ENCODE peak calls at places on chromosomes 13 and 19, in five cellular contexts. N is heart right ventricle, O is neural progenitor cell, R is cardiac muscle cell, W is PC-9. H is an unnamed sample.

GRCh38 chr19:48325265-48325910 is at the start of gene EMP3:
- DNase-seq in W (peak; percentile 76), R (peak; percentile 88), N (peak; percentile 81), O (peak; percentile 86), H (peak; percentile 47)

GRCh38 chr13:33279414-33279813 is 6.1 kb downstream of the STARD13 start:
- DNase-seq in R (no peak), N (no peak), W (no peak), O (no peak), H (peak; percentile 54)

GRCh38 chr19:46373573-46374359 is 26.9 kb downstream of the PPP5C start:
- DNase-seq in W (peak; percentile 99), O (peak; percentile 70), N (peak; percentile 84), R (no peak), H (peak; percentile 99)

GRCh38 chr13:25678398-25678797 is 306.6 kb downstream of the ATP8A2 start:
- DNase-seq in N (no peak), O (no peak), W (no peak), R (no peak), H (peak; percentile 34)

GRCh38 chr19:47373246-47374240 is 24.4 kb downstream of the DHX34 start:
- DNase-seq in O (no peak), R (no peak), N (no peak), W (no peak), H (no peak)

GRCh38 chr13:112861876-112862615 is 107.0 kb upstream of the MCF2L start:
- DNase-seq in R (no peak), W (no peak), O (no peak), N (no peak), H (no peak)

GRCh38 chr19:30009013-30009412 is 67.0 kb downstream of the URI1 start:
- DNase-seq in N (no peak), R (no peak), W (no peak), O (no peak), H (no peak)

GRCh38 chr19:2623743-2624142 is 78.8 kb downstream of the GNG7 start:
- DNase-seq in O (no peak), N (no peak), W (no peak), R (no peak), H (no peak)

GRCh38 chr13:39201075-39201630 is 162.9 kb downstream of the NHLRC3 start:
- DNase-seq in W (no peak), O (no peak), R (peak; percentile 18), N (peak; percentile 30), H (no peak)

GRCh38 chr19:18832331-18833140 is 777 bp downstream of the UPF1 start:
- DNase-seq in R (peak; percentile 45), N (no peak), O (peak; percentile 65), W (peak; percentile 29), H (no peak)

GRCh38 chr13:30473675-30474074 is 7.9 kb upstream of the HMGB1 start:
- DNase-seq in O (no peak), R (no peak), N (no peak), W (no peak), H (no peak)

GRCh38 chr13:59776924-59777690 is 386.6 kb downstream of the DIAPH3 start:
- DNase-seq in O (no peak), R (no peak), W (no peak), N (no peak), H (no peak)

DNA sequence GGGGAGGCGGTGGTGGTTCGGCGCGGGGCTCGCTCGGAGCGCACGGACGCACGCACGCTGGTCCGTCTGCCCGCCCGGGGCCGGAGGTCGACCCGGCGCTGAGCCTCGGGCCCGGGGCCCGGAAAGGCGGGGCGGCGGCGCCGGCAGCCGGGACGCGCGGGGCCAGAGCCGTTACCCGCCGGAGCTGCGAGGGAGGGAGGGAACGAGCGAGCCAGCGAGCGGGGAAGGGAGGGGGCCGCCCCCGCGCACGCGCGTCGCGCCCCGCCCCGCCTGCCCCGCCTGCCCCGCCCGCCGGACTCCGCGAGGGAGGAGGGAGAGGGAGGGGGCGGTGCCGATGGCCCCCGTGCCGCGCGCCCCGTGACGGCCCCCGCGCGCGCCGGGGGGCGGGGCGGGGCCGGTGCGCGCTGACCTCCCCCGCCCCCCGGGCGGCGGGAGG is 15.0 kb downstream of the CIC start:
- DNase-seq in O (peak; percentile 88), R (peak; percentile 85), N (peak; percentile 86), W (peak; percentile 84), H (peak; percentile 77)
- H3K4me1 ChIP-seq in O (peaks cover 42% of the 10 kb centered on the region), R (peaks cover 35% of the 10 kb centered on the region), N (peaks cover 62% of the 10 kb centered on the region), W (peaks cover 42% of the 10 kb centered on the region), H (peaks cover 42% of the 10 kb centered on the region)

GRCh38 chr13:46553521-46553885 is 533 bp downstream of the LRCH1 start:
- DNase-seq in O (peak; percentile 19), W (no peak), R (peak; percentile 34), N (no peak), H (peak; percentile 36)

GRCh38 chr13:46554971-46555370 is 2.0 kb downstream of the LRCH1 start:
- DNase-seq in W (no peak), O (no peak), N (no peak), R (no peak), H (no peak)

GRCh38 chr13:46552888-46553520 is at the start of gene LRCH1:
- DNase-seq in R (peak; percentile 94), N (peak; percentile 92), W (peak; percentile 79), O (peak; percentile 91), H (peak; percentile 90)

GRCh38 chr13:46555722-46556121 is 2.8 kb downstream of the LRCH1 start:
- DNase-seq in R (no peak), N (no peak), W (no peak), O (no peak), H (no peak)

DNA sequence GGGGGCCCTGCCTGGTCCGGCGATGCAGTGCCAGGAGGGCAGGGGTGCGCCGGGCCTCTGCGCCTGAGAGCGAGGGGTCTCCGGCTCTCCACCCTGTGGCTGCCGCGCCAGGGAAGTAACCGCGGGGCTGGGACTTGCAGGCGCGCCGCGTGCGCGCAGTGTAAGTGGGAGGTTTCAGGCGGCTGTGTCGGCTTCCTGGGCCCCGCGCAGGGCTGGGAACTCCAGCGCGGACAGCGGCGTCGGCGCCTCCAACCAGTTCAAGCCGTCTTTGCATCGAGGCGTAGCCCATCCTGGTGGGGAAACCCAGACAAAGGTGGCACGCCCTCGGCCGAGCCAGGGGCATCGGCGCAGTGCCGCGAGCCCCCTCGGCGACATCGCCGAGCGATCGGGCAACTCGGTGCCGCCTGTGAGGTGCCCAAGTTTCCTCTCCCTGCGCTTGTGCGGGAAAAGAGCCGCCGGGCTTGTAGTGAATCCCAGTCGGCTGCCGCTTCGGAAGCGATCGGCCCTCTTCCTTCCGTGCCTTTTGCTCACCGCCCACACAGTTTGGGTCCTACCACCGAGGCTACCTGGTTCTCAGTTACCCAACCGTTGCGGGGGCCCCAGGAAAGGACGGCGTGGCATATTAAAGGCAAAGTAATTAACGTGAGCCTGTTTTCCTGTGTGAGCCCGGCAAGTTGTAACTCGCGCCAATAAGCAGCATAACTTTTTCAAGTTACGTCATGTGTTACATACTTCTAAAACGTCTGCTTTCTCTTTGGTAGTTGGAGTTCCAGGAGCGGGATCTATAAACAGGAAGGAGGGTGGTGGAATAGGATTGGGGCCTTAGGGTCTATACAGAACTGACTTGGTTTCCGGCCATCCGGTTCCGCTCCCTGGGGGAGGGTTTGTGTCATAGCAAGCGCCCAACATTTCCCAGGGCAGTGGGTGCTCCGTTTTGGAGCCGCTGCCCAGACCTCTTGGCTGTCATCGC is 1.2 kb downstream of the LRCH1 start:
- DNase-seq in W (peak; percentile 49), O (peak; percentile 78), R (peak; percentile 84), N (peak; percentile 74), H (peak; percentile 68)
- TF ChIP-seq CTCF in W (peak; percentile 33), O (peak; percentile 19), R (peak; percentile 18), N (peak; percentile 27), H (no peak)

GRCh38 chr13:79500829-79501228 is 19.9 kb downstream of the NDFIP2 start:
- DNase-seq in R (no peak), W (no peak), N (no peak), O (no peak), H (no peak)
- H3K4me1 ChIP-seq in R (peaks cover 12% of the 10 kb centered on the region), W (no peaks in the 10 kb centered on the region), N (peaks cover 24% of the 10 kb centered on the region), O (no peaks in the 10 kb centered on the region), H (no peaks in the 10 kb centered on the region)

GRCh38 chr19:1163934-1164683 is 10.0 kb downstream of the SBNO2 start:
- DNase-seq in W (no peak), O (no peak), R (no peak), N (no peak), H (no peak)

GRCh38 chr19:1162404-1163282 is 11.4 kb downstream of the SBNO2 start:
- DNase-seq in R (no peak), N (no peak), O (no peak), W (no peak), H (no peak)

GRCh38 chr19:1164684-1165531 is 9.2 kb downstream of the SBNO2 start:
- DNase-seq in W (no peak), R (no peak), N (no peak), O (no peak), H (no peak)

GRCh38 chr19:1161716-1162115 is 12.4 kb downstream of the SBNO2 start:
- DNase-seq in R (no peak), O (no peak), N (no peak), W (peak; percentile 73), H (no peak)

GRCh38 chr19:1163283-1163933 is 10.7 kb downstream of the SBNO2 start:
- DNase-seq in W (no peak), N (peak; percentile 56), O (no peak), R (no peak), H (no peak)
- TF ChIP-seq CTCF in W (no peak), N (no peak), O (no peak), R (no peak), H (no peak)